ENCODE peak calls at places on chromosomes 2 and 18, in five cellular contexts. L is ovary; O is germinal center; S is stimulated activated CD4-positive, alpha-beta T cell treated with anti-CD3 and anti-CD28 coated beads, Interleukin-2, amount 100 ng/mL, for 24 hours; Y is activated CD8-positive, alpha-beta memory T cell treated with anti-CD3 and anti-CD28 coated beads for 1 hour. A is an unnamed sample.

GRCh38 chr2:59882279-59882678 is 671.2 kb downstream of the BCL11A start:
- DNase-seq in S (no peak), O (no peak), Y (no peak), L (no peak), A (no peak)

GRCh38 chr2:129492528-129492927 is 486.9 kb upstream of the RAB6C start:
- DNase-seq in L (no peak), Y (no peak), S (no peak), O (no peak), A (no peak)

GRCh38 chr2:220835563-220835962 is 736.5 kb downstream of the EPHA4 start:
- DNase-seq in Y (no peak), L (no peak), O (no peak), S (no peak), A (no peak)

GRCh38 chr18:50194623-50195532 is at the start of gene MYO5B:
- DNase-seq in L (no peak), Y (no peak), S (peak), O (peak), A (peak)

GRCh38 chr2:167196461-167197252 is 308.4 kb downstream of the XIRP2 start:
- DNase-seq in Y (no peak), S (no peak), O (no peak), L (no peak), A (peak)

GRCh38 chr2:50118951-50119702 is 912.8 kb downstream of the NRXN1 start:
- DNase-seq in O (no peak), L (no peak), S (no peak), Y (no peak), A (no peak)

GRCh38 chr18:70468861-70469570 is 180.2 kb downstream of the SOCS6 start:
- DNase-seq in L (no peak), S (no peak), Y (no peak), O (no peak), A (no peak)

GRCh38 chr2:240566203-240567136 is 1.8 kb upstream of the RNPEPL1 start:
- DNase-seq in Y (peak), O (peak), L (peak), S (peak), A (peak)

GRCh38 chr2:54103454-54104314 is 11.7 kb upstream of the ACYP2 start:
- DNase-seq in L (no peak), Y (no peak), O (peak), S (no peak), A (peak)

GRCh38 chr2:168210216-168210897 is 37.0 kb downstream of the STK39 start:
- DNase-seq in O (no peak), L (no peak), S (no peak), Y (no peak), A (no peak)

GRCh38 chr2:26608557-26608956 is 32.6 kb downstream of the CIB4 start:
- DNase-seq in L (no peak), S (no peak), O (no peak), Y (no peak), A (no peak)

GRCh38 chr2:173652311-173652710 is 297.6 kb downstream of the CDCA7 start:
- DNase-seq in S (no peak), Y (no peak), L (no peak), O (no peak), A (no peak)

GRCh38 chr2:218322756-218323525 is 30.6 kb upstream of the TMBIM1 start:
- DNase-seq in O (peak), Y (no peak), L (peak), S (peak), A (peak)

GRCh38 chr2:234879671-234880455 is 72.0 kb upstream of the SH3BP4 start:
- DNase-seq in L (no peak), Y (no peak), S (no peak), O (no peak), A (no peak)

GRCh38 chr2:37795456-37795855 is 124.0 kb upstream of the CDC42EP3 start:
- DNase-seq in O (no peak), S (no peak), Y (no peak), L (no peak), A (no peak)

GRCh38 chr2:42959993-42960834 is 167.8 kb upstream of the HAAO start:
- DNase-seq in S (no peak), L (no peak), Y (no peak), O (no peak), A (no peak)

GRCh38 chr2:235511187-235511661 is 17.4 kb downstream of the AGAP1 start:
- DNase-seq in S (no peak), Y (no peak), L (no peak), O (no peak), A (peak)

GRCh38 chr18:60861575-60861974 is 471.7 kb upstream of the CDH20 start:
- DNase-seq in L (no peak), O (no peak), Y (no peak), S (no peak), A (no peak)

GRCh38 chr2:33366473-33366872 is 110.0 kb upstream of the RASGRP3 start:
- DNase-seq in S (no peak), O (no peak), Y (no peak), L (no peak), A (no peak)

GRCh38 chr18:79345366-79345765 is 50.4 kb upstream of the NFATC1 start:
- DNase-seq in Y (no peak), L (no peak), S (no peak), O (no peak), A (no peak)

GRCh38 chr2:182240862-182241371 is 185.9 kb downstream of the PDE1A start:
- DNase-seq in Y (no peak), L (peak), S (no peak), O (peak), A (peak)

GRCh38 chr2:64482765-64483504 is 29.0 kb downstream of the LGALSL start:
- DNase-seq in S (no peak), O (no peak), L (no peak), Y (no peak), A (no peak)

GRCh38 chr2:128275498-128276045 is 43.1 kb downstream of the HS6ST1 start:
- DNase-seq in S (no peak), Y (no peak), O (no peak), L (no peak), A (no peak)

GRCh38 chr2:204333861-204334260 is 211.4 kb upstream of the PARD3B start:
- DNase-seq in S (no peak), L (no peak), O (no peak), Y (no peak), A (no peak)

GRCh38 chr18:21260621-21261020 is 18.6 kb downstream of the GREB1L start:
- DNase-seq in L (no peak), S (no peak), O (no peak), Y (no peak), A (no peak)

GRCh38 chr2:201420442-201421113 is 30.7 kb downstream of the TRAK2 start:
- DNase-seq in S (no peak), O (no peak), Y (no peak), L (no peak), A (no peak)

GRCh38 chr2:19330436-19330835 is 28.0 kb downstream of the OSR1 start:
- DNase-seq in S (no peak), Y (no peak), L (no peak), O (no peak), A (no peak)

GRCh38 chr2:142180820-142181533 is 50.2 kb upstream of the LRP1B start:
- DNase-seq in Y (no peak), S (no peak), O (no peak), L (no peak), A (peak)

GRCh38 chr2:45856391-45857055 is 205.0 kb downstream of the PRKCE start:
- DNase-seq in S (no peak), L (no peak), O (no peak), Y (no peak), A (no peak)

GRCh38 chr2:173202570-173202969 is 126.9 kb downstream of the MAP3K20 start:
- DNase-seq in L (no peak), O (no peak), Y (no peak), S (no peak), A (no peak)

A was measured in RPMI8226.